ENCODE peak calls at places on chromosomes 3 and 15, in four cellular contexts. H is tibial nerve, G is lung, I is uterus. X is an unnamed sample.

GRCh38 chr3:25508433-25508832 is 80.4 kb downstream of the RARB start:
- DNase-seq in G (no peak), H (no peak), I (no peak), X (no peak)

GRCh38 chr15:67812232-67812631 is 13.1 kb upstream of the SKOR1 start:
- DNase-seq in H (no peak), I (no peak), G (no peak), X (no peak)

GRCh38 chr15:77135181-77135580 is 64.3 kb upstream of the TSPAN3 start:
- DNase-seq in H (no peak), I (no peak), G (no peak), X (no peak)

GRCh38 chr15:90294601-90295269 is 29.3 kb downstream of the NGRN start:
- DNase-seq in H (no peak), I (peak), G (no peak), X (no peak)

GRCh38 chr15:75685195-75685594 is 27.5 kb downstream of the CSPG4 start:
- DNase-seq in H (no peak), G (no peak), I (no peak), X (no peak)

GRCh38 chr3:34015204-34016142 is 217.0 kb downstream of the PDCD6IP start:
- DNase-seq in I (no peak), G (no peak), H (no peak), X (peak)

GRCh38 chr3:30286811-30287210 is 319.6 kb upstream of the TGFBR2 start:
- DNase-seq in H (no peak), G (no peak), I (no peak), X (no peak)

GRCh38 chr3:23172059-23172458 is 31.1 kb upstream of the UBE2E2 start:
- DNase-seq in H (no peak), G (no peak), I (no peak), X (no peak)

GRCh38 chr15:52658955-52659354 is 20.2 kb downstream of the ATOSA start:
- DNase-seq in H (no peak), I (no peak), G (no peak), X (peak)

GRCh38 chr3:52891615-52892081 is 5.7 kb downstream of the STIMATE start:
- DNase-seq in I (no peak), G (no peak), H (peak), X (peak)

GRCh38 chr3:98972720-98973119 is 71.2 kb upstream of the DCBLD2 start:
- DNase-seq in H (no peak), G (no peak), I (no peak), X (no peak)

GRCh38 chr15:99963096-99963825 is 230.0 kb upstream of the LYSMD4 start:
- DNase-seq in I (peak), H (no peak), G (no peak), X (no peak)

GRCh38 chr15:69828181-69828828 is 269.4 kb downstream of the TLE3 start:
- DNase-seq in H (no peak), I (no peak), G (no peak), X (no peak)

GRCh38 chr3:86958534-86958933 is 32.4 kb downstream of the VGLL3 start:
- DNase-seq in G (no peak), H (no peak), I (no peak), X (peak)

GRCh38 chr3:65114041-65114440 is 426.2 kb upstream of the ADAMTS9 start:
- DNase-seq in I (no peak), H (no peak), G (no peak), X (no peak)

GRCh38 chr3:153591566-153592221 is 429.7 kb downstream of the RAP2B start:
- DNase-seq in H (no peak), G (no peak), I (no peak), X (no peak)

DNA sequence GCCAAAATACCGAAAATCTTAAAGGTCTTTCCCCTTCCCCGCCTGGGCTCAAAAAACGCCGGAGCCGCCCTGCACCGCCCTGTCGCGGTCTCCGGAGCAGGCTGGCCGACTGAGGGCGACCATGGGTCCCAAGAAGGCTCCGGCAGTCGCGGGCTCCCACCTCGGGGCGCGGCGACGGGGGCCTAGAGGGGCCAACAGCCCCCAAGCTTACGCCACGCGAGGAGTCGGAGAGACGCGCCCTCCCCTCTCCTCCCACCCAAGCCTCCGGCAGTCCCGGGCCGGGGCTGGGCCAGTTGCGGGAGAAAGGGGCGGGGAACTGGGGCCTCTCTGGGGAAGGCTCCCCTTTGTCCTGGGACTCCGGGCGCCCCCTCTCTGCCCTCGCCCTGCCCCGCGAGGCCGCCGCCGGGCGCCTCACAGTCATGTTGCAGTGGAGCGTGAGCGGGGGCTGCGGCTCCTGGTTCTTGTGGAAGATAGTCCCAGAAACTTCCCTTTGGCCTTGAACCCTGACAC is 69.1 kb downstream of the GOLGA8B start:
- DNase-seq in H (no peak), I (peak), G (no peak), X (no peak)
- TF ChIP-seq CTCF in H (no peak), I (no peak), G (no peak), X (no peak)

DNA sequence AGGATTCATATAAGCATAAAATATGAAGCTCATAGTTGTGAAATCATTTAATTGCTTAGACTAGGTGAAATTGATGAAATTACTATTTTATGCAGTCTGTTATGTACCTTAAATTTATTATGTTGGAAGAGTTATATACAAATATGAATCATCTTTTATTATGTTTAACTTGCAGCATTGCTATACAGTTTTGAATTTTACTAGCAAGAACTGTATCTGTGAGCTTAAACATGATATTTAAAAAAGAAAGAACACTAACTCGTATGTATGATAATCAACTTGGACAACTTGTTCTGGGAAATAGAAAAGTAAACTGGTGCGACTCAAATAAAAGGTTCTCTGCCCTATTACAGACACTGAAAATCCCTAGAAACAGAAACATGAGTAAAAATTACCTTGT is 1.8 kb downstream of the STX19 start:
- DNase-seq in H (no peak), G (no peak), I (no peak), X (no peak)
- H3K4me3 ChIP-seq in H (no peak), G (no peak), I (no peak), X (no peak)

GRCh38 chr3:138270245-138270644 is 59.4 kb downstream of the NME9 start:
- DNase-seq in I (no peak), H (no peak), G (no peak), X (peak)
- TF ChIP-seq CTCF in I (no peak), H (no peak), G (no peak), X (no peak)

GRCh38 chr3:13105851-13106250 is 32.6 kb upstream of the IQSEC1 start:
- DNase-seq in G (no peak), H (no peak), I (no peak), X (no peak)
- H3K4me3 ChIP-seq in G (no peak), H (no peak), I (no peak), X (no peak)

GRCh38 chr15:79598639-79599038 is 166.5 kb downstream of the MINAR1 start:
- DNase-seq in I (no peak), G (no peak), H (no peak), X (no peak)

GRCh38 chr15:79592126-79592525 is 160.0 kb downstream of the MINAR1 start:
- DNase-seq in I (no peak), H (no peak), G (no peak), X (no peak)

GRCh38 chr15:79593119-79593869 is 161.2 kb downstream of the MINAR1 start:
- DNase-seq in I (no peak), H (no peak), G (peak), X (peak)

GRCh38 chr15:79595271-79595670 is 163.1 kb downstream of the MINAR1 start:
- DNase-seq in G (no peak), H (no peak), I (no peak), X (no peak)

GRCh38 chr15:79595995-79596622 is 164.0 kb downstream of the MINAR1 start:
- DNase-seq in H (no peak), I (no peak), G (peak), X (peak)
- TF ChIP-seq CTCF in H (no peak), I (no peak), G (peak), X (peak)

GRCh38 chr3:49720383-49721164 is 1.1 kb upstream of the AMIGO3 start:
- DNase-seq in H (no peak), G (no peak), I (no peak), X (no peak)

GRCh38 chr3:49717539-49718418 is 1.7 kb downstream of the AMIGO3 start:
- DNase-seq in G (no peak), I (no peak), H (no peak), X (no peak)

GRCh38 chr3:49718419-49719213 is 868 bp downstream of the AMIGO3 start:
- DNase-seq in I (no peak), G (no peak), H (no peak), X (no peak)

GRCh38 chr3:49721165-49721860 is 1.8 kb upstream of the AMIGO3 start:
- DNase-seq in I (no peak), H (no peak), G (no peak), X (no peak)

DNA sequence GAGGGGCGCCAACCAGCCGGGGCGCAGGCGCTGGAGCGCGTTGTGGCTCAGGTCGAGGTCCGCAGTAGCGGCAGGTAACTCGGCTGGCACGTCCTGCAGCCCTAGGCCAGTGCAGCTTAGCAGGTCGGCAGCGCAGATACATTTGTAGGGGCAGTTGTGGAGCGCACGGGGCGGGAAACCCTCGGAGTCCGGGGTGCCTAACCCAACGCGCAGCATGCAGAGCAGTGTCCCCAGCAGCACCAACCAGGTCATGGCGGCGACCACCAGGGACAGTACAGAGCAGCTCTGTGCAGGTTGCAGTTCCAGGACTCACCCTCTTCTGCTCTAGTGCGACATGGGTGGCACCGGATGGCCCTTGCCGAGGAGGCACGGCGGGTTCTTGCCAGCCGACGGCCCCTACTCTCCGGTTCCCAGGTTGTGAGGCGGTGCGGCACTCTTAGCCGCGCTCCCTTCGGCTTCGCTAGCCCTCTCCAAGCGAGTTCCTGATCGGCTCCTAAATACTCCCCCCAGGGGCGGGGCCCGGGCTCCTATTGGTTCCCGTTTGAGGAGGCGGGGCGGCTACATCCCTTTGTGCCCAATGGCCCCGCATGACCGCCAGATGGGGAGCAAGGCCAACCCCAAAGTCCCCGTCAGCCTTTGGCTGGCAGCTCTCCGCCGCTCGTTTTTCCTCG is at the start of gene AMIGO3:
- DNase-seq in G (peak), H (peak), I (peak), X (peak)
- H3K4me3 ChIP-seq in G (peak), H (peak), I (peak), X (peak)

GRCh38 chr3:46076606-46077005 is 49.3 kb upstream of the XCR1 start:
- DNase-seq in I (no peak), G (no peak), H (no peak), X (peak)
- TF ChIP-seq CTCF in I (no peak), G (peak), H (no peak), X (peak)

GRCh38 chr3:43473228-43473627 is 148.6 kb downstream of the ANO10 start:
- DNase-seq in G (no peak), I (no peak), H (no peak), X (no peak)

GRCh38 chr3:43473737-43474136 is 148.1 kb downstream of the ANO10 start:
- DNase-seq in I (no peak), G (no peak), H (no peak), X (no peak)

GRCh38 chr3:43481325-43481860 is 140.4 kb downstream of the ANO10 start:
- DNase-seq in I (no peak), H (no peak), G (no peak), X (no peak)

GRCh38 chr3:43477600-43477999 is 144.2 kb downstream of the ANO10 start:
- DNase-seq in H (no peak), G (no peak), I (no peak), X (no peak)

DNA sequence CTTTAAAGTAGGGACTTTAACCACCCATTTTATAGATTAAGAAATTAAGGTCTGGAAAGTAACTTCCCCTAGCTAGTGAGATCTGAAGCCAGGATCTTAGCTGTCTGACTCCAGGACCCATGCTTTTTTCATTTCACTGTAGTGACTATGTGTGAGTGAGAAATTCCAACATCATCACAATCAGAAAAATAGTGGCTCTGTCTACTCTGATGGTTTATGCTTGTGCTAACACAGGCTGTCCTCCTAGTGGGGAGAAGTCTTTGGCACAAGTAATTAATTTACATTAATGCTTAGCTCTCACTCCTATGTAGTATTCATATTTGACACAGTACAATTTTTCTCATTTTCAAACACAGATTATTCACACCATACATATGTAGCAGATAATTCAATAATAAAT is 143.4 kb downstream of the ANO10 start:
- DNase-seq in H (no peak), I (no peak), G (no peak), X (peak)
- H3K4me3 ChIP-seq in H (no peak), I (no peak), G (no peak), X (no peak)

DNA sequence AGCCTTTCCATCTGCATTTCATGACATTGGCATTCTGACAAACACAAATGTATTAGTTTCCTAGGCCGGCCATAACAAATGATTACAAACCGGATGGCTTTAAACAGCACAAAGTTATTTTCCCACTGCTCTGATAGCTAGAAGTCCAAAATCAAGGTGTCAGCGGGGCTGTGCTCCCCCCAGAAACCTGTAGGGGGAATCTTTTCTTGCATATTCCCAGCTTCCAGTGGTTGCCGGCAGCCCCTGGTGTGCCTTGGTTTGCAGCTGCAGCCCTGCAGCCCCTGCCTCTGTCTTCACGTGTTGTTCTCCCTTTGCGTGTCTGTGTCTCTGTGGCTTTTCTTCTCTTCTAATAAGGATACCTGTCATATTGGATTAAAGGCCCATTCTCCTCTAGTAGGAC is 79.0 kb upstream of the CDV3 start:
- DNase-seq in H (no peak), I (no peak), G (no peak), X (peak)
- TF ChIP-seq CTCF in H (no peak), I (no peak), G (no peak), X (peak)

DNA sequence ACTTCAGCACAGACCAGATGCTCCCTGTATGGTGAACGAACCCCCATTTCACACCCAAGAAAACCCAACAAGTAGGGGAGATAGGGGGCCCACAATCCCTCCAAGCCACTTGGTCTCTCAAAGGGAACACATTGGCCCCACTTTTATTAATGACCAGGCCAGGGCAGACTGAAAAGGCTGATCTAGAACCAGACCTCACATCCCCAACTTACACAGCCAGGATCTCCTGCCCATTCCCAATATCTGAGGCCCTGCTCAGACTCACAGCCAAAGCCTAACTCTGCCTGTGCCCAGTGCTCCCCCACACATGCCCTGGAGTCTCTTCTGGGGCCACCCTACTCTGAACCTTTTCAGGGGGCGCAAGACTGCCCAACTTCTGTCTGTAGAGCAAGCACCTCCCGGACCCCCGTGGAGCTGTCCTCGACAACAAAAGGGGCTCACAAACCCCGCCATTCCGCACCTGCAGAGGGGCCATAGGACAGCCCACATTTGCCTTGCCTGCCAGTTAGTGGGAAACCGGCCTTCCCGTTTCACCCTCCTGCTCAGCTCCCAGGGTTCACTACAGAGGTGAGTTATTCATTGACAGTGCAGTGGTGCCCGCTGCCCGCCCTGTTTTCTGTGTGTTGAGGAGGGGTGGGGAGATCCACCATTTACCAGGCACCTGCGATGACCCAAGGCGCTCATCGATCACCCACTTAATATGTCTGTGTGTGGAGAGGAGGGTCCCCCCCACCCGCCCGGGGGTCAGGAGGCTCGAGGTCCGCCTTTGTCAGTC is 1.6 kb downstream of the PLXNB1 start:
- DNase-seq in G (no peak), H (peak), I (no peak), X (no peak)
- H3K4me3 ChIP-seq in G (peak), H (peak), I (peak), X (peak)

X was measured in choroid plexus epithelial cell.